ENCODE peak calls at places on chromosomes 11 and 22, in eight cellular contexts. K is effector CD4-positive, alpha-beta T cell; L is CD14-positive monocyte; N is stimulated activated CD4-positive, alpha-beta T cell treated with anti-CD3 and anti-CD28 coated beads, Interleukin-1b, Interleukin-23, amount 100 ng/mL, for 24 hours; T is nucleus accumbens; H is HCEC 1CT; F is A549; M is SHP77 treated with DMSO at 0.1 percent for 48 hours. E is an unnamed sample.

GRCh38 chr11:77142091-77142975 is 14.3 kb downstream of the MYO7A start:
- DNase-seq in K (no peak), L (no peak), N (no peak), T (no peak), H (no peak), F (no peak), M (no peak), E (no peak)

GRCh38 chr11:74602637-74603591 is 10.5 kb downstream of the POLD3 start:
- DNase-seq in K (no peak), L (no peak), N (no peak), T (no peak), H (no peak), F (no peak), M (no peak), E (no peak)

GRCh38 chr11:127017482-127017881 is 16.9 kb upstream of the KIRREL3 start:
- DNase-seq in K (no peak), L (no peak), N (no peak), T (no peak), H (peak), F (peak), M (no peak), E (peak)

GRCh38 chr22:36741968-36742367 is 34.0 kb downstream of the IFT27 start:
- DNase-seq in K (no peak), L (no peak), N (no peak), T (no peak), H (no peak), F (no peak), M (no peak), E (no peak)

GRCh38 chr11:15893080-15893492 is 463.3 kb downstream of the SOX6 start:
- DNase-seq in K (no peak), L (no peak), N (no peak), T (no peak), H (no peak), F (no peak), M (no peak), E (no peak)

GRCh38 chr22:26677217-26677616 is 19.8 kb downstream of the MIAT start:
- DNase-seq in K (no peak), L (no peak), N (no peak), T (no peak), H (no peak), F (no peak), M (no peak), E (no peak)

GRCh38 chr11:94968334-94968958 is 4.9 kb downstream of the CWC15 start:
- DNase-seq in K (no peak), L (no peak), N (no peak), T (no peak), H (peak), F (no peak), M (no peak), E (no peak)

GRCh38 chr11:81005595-81005994 is 1564.8 kb upstream of the TENM4 start:
- DNase-seq in K (no peak), L (no peak), N (no peak), T (no peak), H (peak), F (peak), M (no peak), E (no peak)

GRCh38 chr11:112277937-112278336 is 17.3 kb upstream of the PLET1 start:
- DNase-seq in K (no peak), L (no peak), N (no peak), T (no peak), H (no peak), F (no peak), M (no peak), E (no peak)

GRCh38 chr11:31254411-31254810 is 115.1 kb downstream of the DCDC1 start:
- DNase-seq in K (no peak), L (no peak), N (no peak), T (no peak), H (peak), F (no peak), M (no peak), E (no peak)

GRCh38 chr22:29343313-29343805 is 27.9 kb upstream of the RASL10A start:
- DNase-seq in K (no peak), L (no peak), N (no peak), T (peak), H (no peak), F (no peak), M (no peak), E (peak)

GRCh38 chr22:31339148-31339832 is 6.9 kb downstream of the PATZ1 start:
- DNase-seq in K (no peak), L (no peak), N (no peak), T (no peak), H (no peak), F (no peak), M (no peak), E (no peak)

GRCh38 chr11:117316197-117316961 is at the start of gene BACE1:
- DNase-seq in K (no peak), L (no peak), N (no peak), T (peak), H (peak), F (peak), M (peak), E (no peak)

GRCh38 chr11:2085251-2086066 is 53.7 kb downstream of the IGF2 start:
- DNase-seq in K (no peak), L (no peak), N (no peak), T (no peak), H (no peak), F (no peak), M (no peak), E (no peak)

GRCh38 chr11:124569697-124570096 is at the start of gene OR8A1:
- DNase-seq in K (no peak), L (no peak), N (no peak), T (no peak), H (no peak), F (no peak), M (no peak), E (no peak)

GRCh38 chr11:108975641-108976071 is 310.8 kb downstream of the DDX10 start:
- DNase-seq in K (no peak), L (no peak), N (no peak), T (no peak), H (no peak), F (no peak), M (peak), E (no peak)

GRCh38 chr11:114317738-114318137 is 21.5 kb downstream of the NNMT start:
- DNase-seq in K (no peak), L (no peak), N (no peak), T (no peak), H (peak), F (no peak), M (peak), E (peak)

GRCh38 chr11:132610216-132610615 is 922.1 kb downstream of the OPCML start:
- DNase-seq in K (no peak), L (no peak), N (no peak), T (no peak), H (no peak), F (no peak), M (no peak), E (no peak)

GRCh38 chr11:280762-281485 is 2.7 kb downstream of the NLRP6 start:
- DNase-seq in K (no peak), L (peak), N (no peak), T (no peak), H (no peak), F (no peak), M (no peak), E (no peak)

GRCh38 chr11:80914311-80914710 is 1473.5 kb upstream of the TENM4 start:
- DNase-seq in K (no peak), L (no peak), N (no peak), T (no peak), H (no peak), F (no peak), M (no peak), E (no peak)

GRCh38 chr22:31279327-31279669 is 13.0 kb downstream of the PIK3IP1 start:
- DNase-seq in K (no peak), L (no peak), N (no peak), T (no peak), H (no peak), F (no peak), M (no peak), E (no peak)

GRCh38 chr11:76179147-76179546 is 27.2 kb downstream of the WNT11 start:
- DNase-seq in K (no peak), L (no peak), N (no peak), T (no peak), H (no peak), F (no peak), M (no peak), E (no peak)

GRCh38 chr11:131681875-131682274 is 311.5 kb downstream of the NTM start:
- DNase-seq in K (no peak), L (no peak), N (no peak), T (no peak), H (no peak), F (no peak), M (no peak), E (no peak)

GRCh38 chr11:62555464-62556092 is 9.0 kb upstream of the AHNAK start:
- DNase-seq in K (peak), L (peak), N (no peak), T (no peak), H (no peak), F (peak), M (no peak), E (no peak)

GRCh38 chr22:32904044-32904443 is 102.5 kb downstream of the TIMP3 start:
- DNase-seq in K (no peak), L (no peak), N (no peak), T (peak), H (no peak), F (peak), M (no peak), E (peak)

GRCh38 chr11:26896716-26897115 is 97.2 kb upstream of the FIBIN start:
- DNase-seq in K (no peak), L (no peak), N (no peak), T (no peak), H (no peak), F (no peak), M (no peak), E (no peak)

GRCh38 chr11:68044145-68044813 is 5.5 kb downstream of the TCIRG1 start:
- DNase-seq in K (no peak), L (no peak), N (no peak), T (no peak), H (no peak), F (no peak), M (peak), E (no peak)

GRCh38 chr11:128726464-128727139 is 32.7 kb downstream of the FLI1 start:
- DNase-seq in K (no peak), L (peak), N (no peak), T (no peak), H (no peak), F (no peak), M (no peak), E (no peak)

GRCh38 chr22:26903030-26903856 is 245.9 kb downstream of the MIAT start:
- DNase-seq in K (no peak), L (no peak), N (no peak), T (peak), H (no peak), F (no peak), M (no peak), E (peak)

GRCh38 chr11:130816516-130816915 is 99.8 kb downstream of the SNX19 start:
- DNase-seq in K (no peak), L (no peak), N (no peak), T (no peak), H (no peak), F (no peak), M (no peak), E (no peak)

E was measured in nephron progenitor cell.